ENCODE peak calls at places on chromosomes 16 and 17, in ten cellular contexts. B is Calu3, A is ovary, L is neural progenitor cell, M is HepG2, Y is AG04450, C is cardiac fibroblast, J is foreskin fibroblast, N is heart right ventricle, P is GM13976. F is an unnamed sample.

GRCh38 chr17:58969156-58969555 is 137.5 kb downstream of the TRIM37 start:
- DNase-seq in B (no peak), A (no peak), L (no peak), M (no peak), Y (no peak), C (no peak), J (no peak), N (no peak), P (no peak), F (no peak)

GRCh38 chr17:61582593-61582992 is 8.4 kb downstream of the NACA2 start:
- DNase-seq in B (no peak), A (no peak), L (no peak), M (no peak), Y (no peak), C (no peak), J (no peak), N (no peak), P (no peak), F (no peak)

GRCh38 chr17:67602974-67603373 is 114.8 kb upstream of the NOL11 start:
- DNase-seq in B (peak), A (no peak), L (peak), M (peak), Y (no peak), C (peak), J (peak), N (no peak), P (peak), F (no peak)

GRCh38 chr17:15782809-15783208 is 50.7 kb downstream of the TBC1D26 start:
- DNase-seq in B (peak), A (peak), L (no peak), M (no peak), Y (no peak), C (peak), J (peak), N (peak), P (no peak), F (no peak)

GRCh38 chr17:73722163-73722562 is 77.9 kb upstream of the SDK2 start:
- DNase-seq in B (no peak), A (no peak), L (no peak), M (no peak), Y (no peak), C (no peak), J (no peak), N (no peak), P (no peak), F (no peak)

GRCh38 chr16:30368122-30368791 is 2.0 kb downstream of the TBC1D10B start:
- DNase-seq in B (peak), A (no peak), L (no peak), M (no peak), Y (no peak), C (peak), J (peak), N (no peak), P (no peak), F (no peak)

GRCh38 chr17:74145756-74146155 is 57.7 kb upstream of the RPL38 start:
- DNase-seq in B (no peak), A (no peak), L (no peak), M (no peak), Y (no peak), C (no peak), J (no peak), N (no peak), P (no peak), F (no peak)

GRCh38 chr16:86984975-86985655 is 332.1 kb downstream of the C16orf95 start:
- DNase-seq in B (no peak), A (no peak), L (peak), M (no peak), Y (no peak), C (no peak), J (no peak), N (peak), P (no peak), F (no peak)

GRCh38 chr16:9499921-9500593 is 408.6 kb downstream of the HAPSTR1 start:
- DNase-seq in B (no peak), A (no peak), L (peak), M (no peak), Y (no peak), C (no peak), J (no peak), N (peak), P (no peak), F (no peak)

GRCh38 chr17:38706625-38707298 is 1.7 kb downstream of the MLLT6 start:
- DNase-seq in B (peak), A (no peak), L (peak), M (no peak), Y (no peak), C (no peak), J (no peak), N (no peak), P (no peak), F (no peak)

GRCh38 chr17:77019955-77020379 is 120.8 kb upstream of the SEC14L1 start:
- DNase-seq in B (no peak), A (no peak), L (peak), M (peak), Y (no peak), C (no peak), J (peak), N (no peak), P (no peak), F (no peak)

GRCh38 chr17:13601776-13602551 is at the start of gene HS3ST3A1:
- DNase-seq in B (peak), A (peak), L (peak), M (no peak), Y (peak), C (peak), J (peak), N (peak), P (peak), F (peak)

GRCh38 chr16:17359778-17360177 is 111.0 kb downstream of the XYLT1 start:
- DNase-seq in B (no peak), A (no peak), L (no peak), M (no peak), Y (no peak), C (peak), J (peak), N (no peak), P (no peak), F (no peak)

GRCh38 chr17:82065193-82065637 is 389 bp downstream of the DUS1L start:
- DNase-seq in B (no peak), A (no peak), L (no peak), M (no peak), Y (no peak), C (no peak), J (no peak), N (peak), P (no peak), F (no peak)

GRCh38 chr16:11356573-11357331 is 11.5 kb downstream of the RMI2 start:
- DNase-seq in B (peak), A (peak), L (peak), M (peak), Y (no peak), C (peak), J (peak), N (peak), P (peak), F (no peak)

GRCh38 chr17:38568274-38568673 is 37.5 kb downstream of the SRCIN1 start:
- DNase-seq in B (no peak), A (no peak), L (peak), M (no peak), Y (no peak), C (no peak), J (no peak), N (no peak), P (no peak), F (no peak)

GRCh38 chr16:10883004-10883403 is 6.0 kb downstream of the CIITA start:
- DNase-seq in B (peak), A (no peak), L (no peak), M (no peak), Y (no peak), C (no peak), J (no peak), N (no peak), P (no peak), F (no peak)

GRCh38 chr17:36907407-36907806 is 29.9 kb upstream of the LHX1 start:
- DNase-seq in B (no peak), A (no peak), L (no peak), M (no peak), Y (no peak), C (no peak), J (no peak), N (no peak), P (no peak), F (no peak)

GRCh38 chr16:19330801-19331484 is 45.4 kb downstream of the CLEC19A start:
- DNase-seq in B (no peak), A (no peak), L (no peak), M (peak), Y (no peak), C (peak), J (peak), N (no peak), P (no peak), F (no peak)

GRCh38 chr17:48541574-48542113 is 3.3 kb downstream of the HOXB2 start:
- DNase-seq in B (no peak), A (peak), L (peak), M (no peak), Y (no peak), C (peak), J (no peak), N (peak), P (no peak), F (no peak)

GRCh38 chr17:31690118-31690517 is 168.9 kb downstream of the COPRS start:
- DNase-seq in B (no peak), A (no peak), L (no peak), M (no peak), Y (no peak), C (peak), J (peak), N (no peak), P (no peak), F (no peak)

GRCh38 chr16:65845466-65846209 is 520.9 kb upstream of the CDH5 start:
- DNase-seq in B (no peak), A (no peak), L (no peak), M (no peak), Y (no peak), C (no peak), J (no peak), N (no peak), P (no peak), F (no peak)

GRCh38 chr17:5780476-5780875 is 196.2 kb upstream of the NLRP1 start:
- DNase-seq in B (no peak), A (no peak), L (no peak), M (no peak), Y (no peak), C (peak), J (peak), N (no peak), P (no peak), F (no peak)

DNA sequence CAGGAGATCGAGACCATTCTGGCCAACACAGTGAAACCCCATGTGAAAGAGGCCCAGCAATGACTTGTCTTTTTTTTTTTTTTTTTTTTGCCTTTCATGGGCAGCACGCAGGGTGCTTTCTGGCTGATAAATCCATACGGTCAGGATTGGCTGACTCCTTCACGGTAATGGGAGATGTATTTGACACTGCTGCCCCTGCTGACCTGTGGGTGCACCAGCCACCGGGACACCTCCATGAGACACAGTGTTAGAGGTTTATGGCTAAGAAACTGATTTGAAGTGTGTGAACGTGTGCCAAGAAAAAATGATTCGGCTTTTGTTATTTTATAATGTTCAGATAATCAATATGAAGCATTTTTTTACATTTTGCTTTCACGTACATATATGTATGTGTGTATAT is 48.4 kb downstream of the MAP2K6 start:
- DNase-seq in B (no peak), A (no peak), L (no peak), M (no peak), Y (no peak), C (no peak), J (no peak), N (no peak), P (no peak), F (no peak)
- TF ChIP-seq CTCF in B (no peak), A (no peak), L (no peak), M (no peak), Y (no peak), C (no peak), J (no peak), N (no peak), P (no peak), F (no peak)

GRCh38 chr16:69132424-69133252 is at the start of the genes CHTF8 and UTP4:
- DNase-seq in B (peak), A (peak), L (peak), M (peak), Y (peak), C (peak), J (peak), N (peak), P (peak), F (peak)

GRCh38 chr16:69130461-69130860 is 1.9 kb downstream of the CHTF8 start:
- DNase-seq in B (no peak), A (no peak), L (no peak), M (no peak), Y (no peak), C (no peak), J (no peak), N (no peak), P (no peak), F (no peak)

GRCh38 chr16:69131167-69131748 is 1.1 kb downstream of the CHTF8 start:
- DNase-seq in B (no peak), A (no peak), L (peak), M (no peak), Y (no peak), C (no peak), J (no peak), N (no peak), P (peak), F (no peak)

GRCh38 chr16:69133555-69133954 is 1.1 kb downstream of the UTP4 start:
- DNase-seq in B (no peak), A (no peak), L (no peak), M (no peak), Y (no peak), C (no peak), J (no peak), N (no peak), P (no peak), F (no peak)

DNA sequence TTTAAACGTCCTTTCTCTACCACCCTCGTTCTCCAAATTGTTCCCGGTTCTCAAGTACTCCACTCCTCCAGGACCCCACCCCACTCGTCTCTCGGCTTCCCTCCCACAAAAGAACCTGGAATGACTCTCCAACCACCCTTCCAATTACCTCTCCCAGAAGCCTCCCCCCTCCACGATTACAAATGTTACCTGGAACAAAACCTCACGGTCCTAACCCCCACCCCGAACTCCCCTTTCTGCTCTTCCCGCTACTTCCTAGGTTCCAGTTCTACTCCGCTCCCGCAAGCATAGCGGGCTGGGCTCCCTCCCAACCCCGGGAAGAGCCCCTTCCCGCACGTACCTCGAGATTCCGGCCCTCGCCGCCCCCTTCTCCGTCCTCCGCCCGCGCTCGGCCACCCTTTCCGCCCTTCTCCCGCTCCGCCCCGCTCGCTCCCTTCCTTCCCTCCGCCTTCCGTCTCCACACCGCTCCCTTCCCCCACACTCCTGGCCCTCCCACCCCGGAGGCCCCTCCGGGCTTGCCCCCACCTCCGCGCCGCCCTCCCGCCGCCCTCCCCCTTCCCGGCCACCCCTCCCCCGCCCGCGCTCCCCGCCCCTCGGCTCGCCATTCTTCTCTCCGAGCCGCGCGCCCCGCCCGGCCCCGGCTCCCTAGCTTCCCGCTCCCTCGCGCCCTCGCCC is 502 bp downstream of the CHTF8 start:
- DNase-seq in B (peak), A (peak), L (peak), M (peak), Y (peak), C (peak), J (peak), N (peak), P (peak), F (peak)
- TF ChIP-seq CTCF in B (no peak), A (no peak), L (no peak), M (no peak), Y (no peak), C (no peak), J (no peak), N (no peak), P (no peak), F (no peak)

DNA sequence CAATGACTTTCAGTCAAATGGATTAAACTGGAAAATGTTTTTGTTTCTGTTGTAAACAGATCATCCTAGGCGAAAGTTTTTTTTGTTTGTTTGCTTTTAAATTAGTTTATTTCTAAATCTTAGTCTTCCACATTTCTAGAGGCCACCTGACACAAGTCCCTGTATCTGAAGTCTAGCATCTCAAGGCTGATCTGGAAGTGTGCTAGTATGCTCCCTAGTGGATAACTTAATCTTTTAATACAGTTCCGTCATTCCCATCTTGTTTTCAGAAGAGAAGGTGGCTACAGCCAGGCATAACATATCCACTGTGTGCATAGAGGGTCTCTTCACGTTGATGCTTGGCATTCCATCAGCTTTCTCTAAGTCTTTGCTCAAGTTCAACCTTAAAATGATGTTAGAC is 7.6 kb downstream of the IFT20 start:
- DNase-seq in B (no peak), A (no peak), L (no peak), M (no peak), Y (no peak), C (peak), J (no peak), N (no peak), P (no peak), F (no peak)
- TF ChIP-seq CTCF in B (no peak), A (no peak), L (no peak), M (no peak), Y (peak), C (no peak), J (no peak), N (no peak), P (no peak), F (no peak)

GRCh38 chr17:18960241-18960665 is 8.3 kb downstream of the SLC5A10 start:
- DNase-seq in B (no peak), A (no peak), L (no peak), M (no peak), Y (no peak), C (no peak), J (no peak), N (no peak), P (no peak), F (no peak)
- TF ChIP-seq CTCF in B (no peak), A (no peak), L (no peak), M (no peak), Y (no peak), C (no peak), J (no peak), N (no peak), P (no peak), F (no peak)

DNA sequence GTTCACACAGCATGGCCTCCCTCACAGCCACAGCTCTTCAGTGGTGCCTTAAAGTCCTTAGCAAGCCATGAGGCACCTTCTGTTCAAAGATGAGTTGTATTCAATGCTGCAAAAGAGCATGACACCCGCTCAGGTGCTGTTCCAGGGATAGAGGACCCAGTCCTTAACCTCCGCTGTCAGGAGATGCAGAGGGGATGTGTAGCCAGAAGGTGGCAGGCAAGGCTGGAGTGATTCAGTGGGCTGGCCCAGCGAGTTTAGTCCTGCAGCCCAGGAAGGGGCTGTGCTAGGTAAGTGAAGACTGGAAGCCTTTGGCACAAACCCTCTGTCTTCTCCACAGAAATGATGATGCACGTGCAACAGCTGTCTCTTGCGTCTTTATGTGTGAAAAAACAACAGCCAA is 25.0 kb upstream of the ADAM11 start:
- DNase-seq in B (peak), A (no peak), L (peak), M (peak), Y (no peak), C (peak), J (no peak), N (no peak), P (no peak), F (no peak)
- TF ChIP-seq CTCF in B (no peak), A (no peak), L (peak), M (peak), Y (peak), C (peak), J (peak), N (peak), P (no peak), F (peak)

GRCh38 chr16:79009911-79010310 is 590.6 kb downstream of the MAF start:
- DNase-seq in B (no peak), A (no peak), L (no peak), M (no peak), Y (no peak), C (no peak), J (no peak), N (no peak), P (no peak), F (no peak)

GRCh38 chr16:79008869-79009179 is 591.7 kb downstream of the MAF start:
- DNase-seq in B (no peak), A (no peak), L (no peak), M (no peak), Y (no peak), C (no peak), J (no peak), N (no peak), P (no peak), F (no peak)

GRCh38 chr16:79013930-79014329 is 586.6 kb downstream of the MAF start:
- DNase-seq in B (no peak), A (no peak), L (no peak), M (no peak), Y (no peak), C (no peak), J (no peak), N (no peak), P (no peak), F (no peak)

GRCh38 chr16:79011282-79011681 is 589.3 kb downstream of the MAF start:
- DNase-seq in B (no peak), A (no peak), L (no peak), M (no peak), Y (no peak), C (no peak), J (no peak), N (no peak), P (no peak), F (no peak)

GRCh38 chr16:79013004-79013403 is 587.5 kb downstream of the MAF start:
- DNase-seq in B (no peak), A (no peak), L (no peak), M (no peak), Y (no peak), C (no peak), J (no peak), N (no peak), P (no peak), F (no peak)
- TF ChIP-seq CTCF in B (no peak), A (no peak), L (peak), M (no peak), Y (no peak), C (no peak), J (no peak), N (no peak), P (no peak), F (no peak)

DNA sequence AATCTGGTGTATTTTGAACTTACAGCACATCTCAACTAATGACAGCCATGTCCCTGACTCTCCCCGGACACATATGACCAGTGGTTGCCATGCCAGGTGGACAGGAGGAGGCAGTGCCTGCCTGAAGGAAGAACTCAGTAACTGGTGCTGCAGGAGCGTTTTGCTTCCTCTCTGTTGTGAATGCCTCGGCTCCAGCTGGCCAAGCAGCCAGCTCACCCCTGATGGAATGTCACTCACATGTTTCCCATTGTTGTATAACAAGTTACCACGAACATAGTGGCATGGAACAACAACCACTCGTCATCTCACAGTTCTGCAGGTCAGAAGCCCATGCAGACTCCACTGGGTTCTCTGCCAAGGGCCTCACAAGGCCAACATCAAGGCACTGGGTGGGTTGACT is 20.1 kb upstream of the IRF8 start:
- DNase-seq in B (peak), A (no peak), L (peak), M (no peak), Y (peak), C (peak), J (peak), N (no peak), P (no peak), F (peak)
- TF ChIP-seq CTCF in B (peak), A (no peak), L (no peak), M (no peak), Y (no peak), C (no peak), J (peak), N (no peak), P (no peak), F (no peak)

DNA sequence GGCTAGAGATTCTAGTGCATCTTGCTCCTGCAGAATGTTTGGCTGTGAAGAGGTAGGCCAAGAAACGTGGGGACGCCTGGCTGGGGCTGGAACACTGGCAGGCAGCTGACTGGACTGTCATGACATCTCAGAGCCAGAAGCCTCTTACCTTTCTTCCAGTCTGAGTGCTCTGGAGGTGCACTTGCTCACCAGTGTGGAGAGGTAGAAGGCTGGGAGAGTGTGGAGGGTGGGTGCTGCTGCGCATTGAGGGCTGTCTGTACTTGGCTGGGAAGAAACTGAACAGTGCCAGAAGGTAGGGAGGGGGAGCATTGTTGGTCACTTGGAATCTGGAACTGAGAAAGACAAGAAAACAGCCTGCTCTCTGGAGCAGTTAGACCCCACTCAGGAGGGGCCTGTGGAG is 54.9 kb downstream of the KSR1 start:
- DNase-seq in B (no peak), A (no peak), L (no peak), M (no peak), Y (no peak), C (no peak), J (no peak), N (no peak), P (no peak), F (no peak)
- TF ChIP-seq CTCF in B (no peak), A (no peak), L (no peak), M (no peak), Y (no peak), C (no peak), J (no peak), N (no peak), P (no peak), F (no peak)

F was measured in AG09319.